ENCODE peak calls at places on chromosomes 1 and 21, in nine cellular contexts. One of them, this sample, is unnamed.

GRCh38 chr1:25657121-25657521 is 40.5 kb downstream of the MAN1C1 start:
- DNase-seq in stomach: no peak
- DNase-seq in tibial artery: no peak
- DNase-seq in fibroblast of the aortic adventitia: no peak
- DNase-seq in CD8-positive, alpha-beta memory T cell: no peak
- DNase-seq in adrenal gland: no peak
- DNase-seq in foreskin fibroblast: no peak
- DNase-seq in BJ: no peak
- DNase-seq in fibroblast of mammary gland: no peak
- DNase-seq in this sample: peak

GRCh38 chr21:25094695-25095094 is 512.6 kb downstream of the MRPL39 start:
- DNase-seq in fibroblast of mammary gland: no peak
- DNase-seq in stomach: no peak
- DNase-seq in CD8-positive, alpha-beta memory T cell: no peak
- DNase-seq in BJ: no peak
- DNase-seq in tibial artery: no peak
- DNase-seq in adrenal gland: no peak
- DNase-seq in foreskin fibroblast: no peak
- DNase-seq in fibroblast of the aortic adventitia: no peak
- DNase-seq in this sample: no peak

GRCh38 chr1:207049974-207050391 is 1.0 kb downstream of the YOD1 start:
- DNase-seq in foreskin fibroblast: peak
- DNase-seq in stomach: peak
- DNase-seq in BJ: no peak
- DNase-seq in tibial artery: peak
- DNase-seq in fibroblast of the aortic adventitia: peak
- DNase-seq in adrenal gland: no peak
- DNase-seq in CD8-positive, alpha-beta memory T cell: peak
- DNase-seq in fibroblast of mammary gland: peak
- DNase-seq in this sample: no peak

GRCh38 chr1:121515235-121515634 is 330.5 kb downstream of the SRGAP2C start:
- DNase-seq in BJ: no peak
- DNase-seq in adrenal gland: no peak
- DNase-seq in fibroblast of mammary gland: no peak
- DNase-seq in fibroblast of the aortic adventitia: no peak
- DNase-seq in foreskin fibroblast: no peak
- DNase-seq in tibial artery: no peak
- DNase-seq in CD8-positive, alpha-beta memory T cell: no peak
- DNase-seq in stomach: no peak
- DNase-seq in this sample: no peak

GRCh38 chr1:218048828-218049227 is 236.3 kb upstream of the RRP15 start:
- DNase-seq in foreskin fibroblast: no peak
- DNase-seq in CD8-positive, alpha-beta memory T cell: no peak
- DNase-seq in tibial artery: no peak
- DNase-seq in stomach: no peak
- DNase-seq in fibroblast of mammary gland: no peak
- DNase-seq in fibroblast of the aortic adventitia: no peak
- DNase-seq in adrenal gland: no peak
- DNase-seq in BJ: no peak
- DNase-seq in this sample: no peak

GRCh38 chr1:15282810-15283474 is 35.9 kb downstream of the FHAD1 start:
- DNase-seq in foreskin fibroblast: no peak
- DNase-seq in CD8-positive, alpha-beta memory T cell: no peak
- DNase-seq in fibroblast of mammary gland: no peak
- DNase-seq in stomach: no peak
- DNase-seq in fibroblast of the aortic adventitia: no peak
- DNase-seq in adrenal gland: no peak
- DNase-seq in tibial artery: no peak
- DNase-seq in BJ: no peak
- DNase-seq in this sample: no peak

GRCh38 chr1:22922640-22923039 is 50.0 kb downstream of the LACTBL1 start:
- DNase-seq in foreskin fibroblast: peak
- DNase-seq in adrenal gland: no peak
- DNase-seq in fibroblast of the aortic adventitia: peak
- DNase-seq in stomach: no peak
- DNase-seq in CD8-positive, alpha-beta memory T cell: no peak
- DNase-seq in fibroblast of mammary gland: peak
- DNase-seq in tibial artery: no peak
- DNase-seq in BJ: no peak
- DNase-seq in this sample: no peak

GRCh38 chr1:193031431-193031830 is 27.7 kb downstream of the UCHL5 start:
- DNase-seq in CD8-positive, alpha-beta memory T cell: no peak
- DNase-seq in tibial artery: no peak
- DNase-seq in foreskin fibroblast: no peak
- DNase-seq in adrenal gland: no peak
- DNase-seq in BJ: no peak
- DNase-seq in stomach: no peak
- DNase-seq in fibroblast of the aortic adventitia: peak
- DNase-seq in fibroblast of mammary gland: peak
- DNase-seq in this sample: no peak

GRCh38 chr1:11535316-11535715 is 56.4 kb downstream of the DISP3 start:
- DNase-seq in stomach: no peak
- DNase-seq in foreskin fibroblast: no peak
- DNase-seq in tibial artery: no peak
- DNase-seq in fibroblast of the aortic adventitia: no peak
- DNase-seq in fibroblast of mammary gland: no peak
- DNase-seq in adrenal gland: no peak
- DNase-seq in CD8-positive, alpha-beta memory T cell: no peak
- DNase-seq in BJ: no peak
- DNase-seq in this sample: no peak

GRCh38 chr1:174734270-174734669 is 265.5 kb upstream of the CACYBP start:
- DNase-seq in fibroblast of mammary gland: no peak
- DNase-seq in CD8-positive, alpha-beta memory T cell: no peak
- DNase-seq in foreskin fibroblast: no peak
- DNase-seq in stomach: no peak
- DNase-seq in BJ: no peak
- DNase-seq in fibroblast of the aortic adventitia: no peak
- DNase-seq in tibial artery: no peak
- DNase-seq in adrenal gland: no peak
- DNase-seq in this sample: no peak

GRCh38 chr1:3772027-3772714 is 378 bp upstream of the SMIM1 start:
- DNase-seq in stomach: peak
- DNase-seq in fibroblast of mammary gland: peak
- DNase-seq in adrenal gland: peak
- DNase-seq in BJ: no peak
- DNase-seq in tibial artery: peak
- DNase-seq in foreskin fibroblast: peak
- DNase-seq in CD8-positive, alpha-beta memory T cell: peak
- DNase-seq in fibroblast of the aortic adventitia: peak
- DNase-seq in this sample: peak

GRCh38 chr1:3768811-3769390 is 3.6 kb upstream of the SMIM1 start:
- DNase-seq in fibroblast of mammary gland: no peak
- DNase-seq in BJ: no peak
- DNase-seq in foreskin fibroblast: no peak
- DNase-seq in stomach: no peak
- DNase-seq in adrenal gland: no peak
- DNase-seq in fibroblast of the aortic adventitia: no peak
- DNase-seq in CD8-positive, alpha-beta memory T cell: no peak
- DNase-seq in tibial artery: no peak
- DNase-seq in this sample: no peak

GRCh38 chr1:3770047-3770765 is 2.3 kb upstream of the SMIM1 start:
- DNase-seq in CD8-positive, alpha-beta memory T cell: no peak
- DNase-seq in fibroblast of mammary gland: no peak
- DNase-seq in tibial artery: no peak
- DNase-seq in BJ: no peak
- DNase-seq in foreskin fibroblast: no peak
- DNase-seq in fibroblast of the aortic adventitia: no peak
- DNase-seq in adrenal gland: no peak
- DNase-seq in stomach: no peak
- DNase-seq in this sample: no peak

GRCh38 chr1:3772715-3773571 is at the start of gene SMIM1:
- DNase-seq in BJ: no peak
- DNase-seq in adrenal gland: no peak
- DNase-seq in stomach: no peak
- DNase-seq in tibial artery: no peak
- DNase-seq in fibroblast of mammary gland: no peak
- DNase-seq in CD8-positive, alpha-beta memory T cell: no peak
- DNase-seq in foreskin fibroblast: no peak
- DNase-seq in fibroblast of the aortic adventitia: no peak
- DNase-seq in this sample: no peak

GRCh38 chr1:3771108-3772026 is 1.2 kb upstream of the SMIM1 start:
- DNase-seq in stomach: no peak
- DNase-seq in tibial artery: no peak
- DNase-seq in CD8-positive, alpha-beta memory T cell: no peak
- DNase-seq in fibroblast of mammary gland: no peak
- DNase-seq in BJ: no peak
- DNase-seq in fibroblast of the aortic adventitia: no peak
- DNase-seq in adrenal gland: no peak
- DNase-seq in foreskin fibroblast: no peak
- DNase-seq in this sample: no peak
- H3K4me3 ChIP-seq in stomach: peak
- H3K4me3 ChIP-seq in tibial artery: peak
- H3K4me3 ChIP-seq in CD8-positive, alpha-beta memory T cell: peak
- H3K4me3 ChIP-seq in fibroblast of mammary gland: peak
- H3K4me3 ChIP-seq in BJ: peak
- H3K4me3 ChIP-seq in fibroblast of the aortic adventitia: peak
- H3K4me3 ChIP-seq in adrenal gland: peak
- H3K4me3 ChIP-seq in foreskin fibroblast: peak
- H3K4me3 ChIP-seq in this sample: peak

DNA sequence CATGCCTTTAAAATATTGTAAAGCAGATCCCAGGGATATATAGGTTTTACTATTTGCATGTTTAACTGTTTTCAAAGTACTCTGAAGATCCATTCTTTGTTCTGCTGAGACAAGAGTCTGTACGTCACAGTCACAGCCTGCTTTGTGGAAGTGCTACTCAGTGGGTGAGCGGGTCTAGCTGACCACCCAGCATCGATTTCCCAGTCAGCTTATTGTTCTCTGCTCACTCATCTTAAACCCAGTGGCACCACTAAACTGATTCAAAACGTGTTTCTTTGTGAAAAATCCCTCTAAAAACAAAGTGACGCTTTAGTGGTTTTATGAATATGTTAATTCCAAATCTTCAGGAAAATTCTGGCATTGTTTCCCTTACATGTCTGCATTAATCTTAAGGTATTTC is 12.4 kb downstream of the PLPP3 start:
- DNase-seq in stomach: no peak
- DNase-seq in CD8-positive, alpha-beta memory T cell: no peak
- DNase-seq in adrenal gland: no peak
- DNase-seq in fibroblast of the aortic adventitia: no peak
- DNase-seq in BJ: no peak
- DNase-seq in foreskin fibroblast: no peak
- DNase-seq in fibroblast of mammary gland: no peak
- DNase-seq in tibial artery: no peak
- DNase-seq in this sample: no peak
- H3K4me3 ChIP-seq in stomach: no peak
- H3K4me3 ChIP-seq in CD8-positive, alpha-beta memory T cell: no peak
- H3K4me3 ChIP-seq in adrenal gland: no peak
- H3K4me3 ChIP-seq in fibroblast of the aortic adventitia: no peak
- H3K4me3 ChIP-seq in BJ: no peak
- H3K4me3 ChIP-seq in foreskin fibroblast: no peak
- H3K4me3 ChIP-seq in fibroblast of mammary gland: no peak
- H3K4me3 ChIP-seq in tibial artery: no peak
- H3K4me3 ChIP-seq in this sample: no peak

GRCh38 chr1:168408531-168409242 is 128.0 kb downstream of the TBX19 start:
- DNase-seq in adrenal gland: no peak
- DNase-seq in fibroblast of mammary gland: peak
- DNase-seq in fibroblast of the aortic adventitia: peak
- DNase-seq in BJ: no peak
- DNase-seq in tibial artery: no peak
- DNase-seq in CD8-positive, alpha-beta memory T cell: peak
- DNase-seq in stomach: no peak
- DNase-seq in foreskin fibroblast: peak
- DNase-seq in this sample: peak
- H3K4me3 ChIP-seq in adrenal gland: no peak
- H3K4me3 ChIP-seq in fibroblast of mammary gland: no peak
- H3K4me3 ChIP-seq in fibroblast of the aortic adventitia: no peak
- H3K4me3 ChIP-seq in BJ: no peak
- H3K4me3 ChIP-seq in tibial artery: no peak
- H3K4me3 ChIP-seq in CD8-positive, alpha-beta memory T cell: no peak
- H3K4me3 ChIP-seq in stomach: no peak
- H3K4me3 ChIP-seq in foreskin fibroblast: no peak
- H3K4me3 ChIP-seq in this sample: no peak

GRCh38 chr1:172894345-172895049 is 156.2 kb downstream of the TNFSF18 start:
- DNase-seq in adrenal gland: no peak
- DNase-seq in tibial artery: no peak
- DNase-seq in fibroblast of mammary gland: no peak
- DNase-seq in BJ: no peak
- DNase-seq in CD8-positive, alpha-beta memory T cell: no peak
- DNase-seq in stomach: no peak
- DNase-seq in fibroblast of the aortic adventitia: no peak
- DNase-seq in foreskin fibroblast: no peak
- DNase-seq in this sample: no peak
- H3K4me3 ChIP-seq in adrenal gland: no peak
- H3K4me3 ChIP-seq in tibial artery: no peak
- H3K4me3 ChIP-seq in fibroblast of mammary gland: no peak
- H3K4me3 ChIP-seq in BJ: no peak
- H3K4me3 ChIP-seq in CD8-positive, alpha-beta memory T cell: peak
- H3K4me3 ChIP-seq in stomach: no peak
- H3K4me3 ChIP-seq in fibroblast of the aortic adventitia: no peak
- H3K4me3 ChIP-seq in foreskin fibroblast: no peak
- H3K4me3 ChIP-seq in this sample: peak

GRCh38 chr1:65001238-65001792 is 35.0 kb upstream of the JAK1 start:
- DNase-seq in fibroblast of mammary gland: peak
- DNase-seq in foreskin fibroblast: peak
- DNase-seq in tibial artery: peak
- DNase-seq in BJ: no peak
- DNase-seq in stomach: peak
- DNase-seq in adrenal gland: peak
- DNase-seq in CD8-positive, alpha-beta memory T cell: peak
- DNase-seq in fibroblast of the aortic adventitia: peak
- DNase-seq in this sample: peak
- H3K4me3 ChIP-seq in fibroblast of mammary gland: peak
- H3K4me3 ChIP-seq in foreskin fibroblast: no peak
- H3K4me3 ChIP-seq in tibial artery: no peak
- H3K4me3 ChIP-seq in BJ: no peak
- H3K4me3 ChIP-seq in stomach: peak
- H3K4me3 ChIP-seq in adrenal gland: no peak
- H3K4me3 ChIP-seq in CD8-positive, alpha-beta memory T cell: peak
- H3K4me3 ChIP-seq in fibroblast of the aortic adventitia: peak
- H3K4me3 ChIP-seq in this sample: peak

GRCh38 chr1:159746676-159747075 is 32.3 kb upstream of the CRP start:
- DNase-seq in BJ: no peak
- DNase-seq in fibroblast of the aortic adventitia: peak
- DNase-seq in stomach: no peak
- DNase-seq in CD8-positive, alpha-beta memory T cell: no peak
- DNase-seq in tibial artery: no peak
- DNase-seq in fibroblast of mammary gland: peak
- DNase-seq in foreskin fibroblast: no peak
- DNase-seq in adrenal gland: no peak
- DNase-seq in this sample: no peak

GRCh38 chr1:159753386-159753785 is 27.4 kb upstream of the DUSP23 start:
- DNase-seq in foreskin fibroblast: no peak
- DNase-seq in tibial artery: no peak
- DNase-seq in stomach: no peak
- DNase-seq in adrenal gland: no peak
- DNase-seq in fibroblast of mammary gland: no peak
- DNase-seq in fibroblast of the aortic adventitia: no peak
- DNase-seq in BJ: no peak
- DNase-seq in CD8-positive, alpha-beta memory T cell: no peak
- DNase-seq in this sample: no peak

GRCh38 chr1:159751022-159751421 is 29.7 kb upstream of the DUSP23 start:
- DNase-seq in adrenal gland: no peak
- DNase-seq in CD8-positive, alpha-beta memory T cell: no peak
- DNase-seq in tibial artery: no peak
- DNase-seq in stomach: no peak
- DNase-seq in fibroblast of mammary gland: peak
- DNase-seq in foreskin fibroblast: no peak
- DNase-seq in fibroblast of the aortic adventitia: no peak
- DNase-seq in BJ: no peak
- DNase-seq in this sample: no peak

GRCh38 chr1:159752135-159752580 is 28.6 kb upstream of the DUSP23 start:
- DNase-seq in adrenal gland: peak
- DNase-seq in BJ: no peak
- DNase-seq in tibial artery: peak
- DNase-seq in stomach: no peak
- DNase-seq in fibroblast of the aortic adventitia: peak
- DNase-seq in foreskin fibroblast: peak
- DNase-seq in CD8-positive, alpha-beta memory T cell: no peak
- DNase-seq in fibroblast of mammary gland: peak
- DNase-seq in this sample: no peak

GRCh38 chr1:159749630-159750029 is 31.1 kb upstream of the DUSP23 start:
- DNase-seq in fibroblast of mammary gland: no peak
- DNase-seq in fibroblast of the aortic adventitia: no peak
- DNase-seq in BJ: no peak
- DNase-seq in tibial artery: no peak
- DNase-seq in stomach: no peak
- DNase-seq in foreskin fibroblast: no peak
- DNase-seq in CD8-positive, alpha-beta memory T cell: no peak
- DNase-seq in adrenal gland: no peak
- DNase-seq in this sample: no peak
- H3K4me3 ChIP-seq in fibroblast of mammary gland: no peak
- H3K4me3 ChIP-seq in fibroblast of the aortic adventitia: no peak
- H3K4me3 ChIP-seq in BJ: no peak
- H3K4me3 ChIP-seq in tibial artery: no peak
- H3K4me3 ChIP-seq in stomach: no peak
- H3K4me3 ChIP-seq in foreskin fibroblast: no peak
- H3K4me3 ChIP-seq in CD8-positive, alpha-beta memory T cell: no peak
- H3K4me3 ChIP-seq in adrenal gland: no peak
- H3K4me3 ChIP-seq in this sample: no peak

This sample was measured in esophagus muscularis mucosa.